ENCODE peak calls at places on chromosomes 1 and 21, in eight cellular contexts. One of them, this sample, is unnamed.

GRCh38 chr21:38273745-38274544 is 17.2 kb downstream of the KCNJ15 start:
- DNase-seq in CD8-positive, alpha-beta T cell: no peak
- DNase-seq in bronchial epithelial cell: no peak
- DNase-seq in fibroblast of mammary gland: no peak
- DNase-seq in AG04450: peak
- DNase-seq in lower leg skin: no peak
- DNase-seq in fibroblast of pulmonary artery: no peak
- DNase-seq in esophagus muscularis mucosa: no peak
- DNase-seq in this sample: no peak

GRCh38 chr1:228006034-228006792 is 585 bp upstream of the WNT3A start:
- DNase-seq in CD8-positive, alpha-beta T cell: no peak
- DNase-seq in bronchial epithelial cell: no peak
- DNase-seq in fibroblast of mammary gland: no peak
- DNase-seq in AG04450: no peak
- DNase-seq in lower leg skin: peak
- DNase-seq in fibroblast of pulmonary artery: no peak
- DNase-seq in esophagus muscularis mucosa: peak
- DNase-seq in this sample: no peak

GRCh38 chr1:235012436-235013210 is 116.0 kb downstream of the TOMM20 start:
- DNase-seq in CD8-positive, alpha-beta T cell: no peak
- DNase-seq in bronchial epithelial cell: peak
- DNase-seq in fibroblast of mammary gland: no peak
- DNase-seq in AG04450: no peak
- DNase-seq in lower leg skin: no peak
- DNase-seq in fibroblast of pulmonary artery: no peak
- DNase-seq in esophagus muscularis mucosa: no peak
- DNase-seq in this sample: no peak

GRCh38 chr1:58057820-58058219 is 488.7 kb downstream of the OMA1 start:
- DNase-seq in CD8-positive, alpha-beta T cell: no peak
- DNase-seq in bronchial epithelial cell: no peak
- DNase-seq in fibroblast of mammary gland: no peak
- DNase-seq in AG04450: no peak
- DNase-seq in lower leg skin: no peak
- DNase-seq in fibroblast of pulmonary artery: no peak
- DNase-seq in esophagus muscularis mucosa: no peak
- DNase-seq in this sample: no peak

GRCh38 chr1:67468066-67468718 is 38.0 kb upstream of the SERBP1 start:
- DNase-seq in CD8-positive, alpha-beta T cell: no peak
- DNase-seq in bronchial epithelial cell: peak
- DNase-seq in fibroblast of mammary gland: no peak
- DNase-seq in AG04450: no peak
- DNase-seq in lower leg skin: no peak
- DNase-seq in fibroblast of pulmonary artery: peak
- DNase-seq in esophagus muscularis mucosa: no peak
- DNase-seq in this sample: no peak

GRCh38 chr1:225762002-225762441 is 15.6 kb upstream of the SRP9 start:
- DNase-seq in CD8-positive, alpha-beta T cell: no peak
- DNase-seq in bronchial epithelial cell: peak
- DNase-seq in fibroblast of mammary gland: peak
- DNase-seq in AG04450: no peak
- DNase-seq in lower leg skin: peak
- DNase-seq in fibroblast of pulmonary artery: peak
- DNase-seq in esophagus muscularis mucosa: no peak
- DNase-seq in this sample: no peak

GRCh38 chr1:114745351-114745750 is 12.4 kb downstream of the CSDE1 start:
- DNase-seq in CD8-positive, alpha-beta T cell: no peak
- DNase-seq in bronchial epithelial cell: no peak
- DNase-seq in fibroblast of mammary gland: peak
- DNase-seq in AG04450: no peak
- DNase-seq in lower leg skin: no peak
- DNase-seq in fibroblast of pulmonary artery: peak
- DNase-seq in esophagus muscularis mucosa: no peak
- DNase-seq in this sample: no peak

GRCh38 chr21:46622226-46622625 is 13.2 kb upstream of the PRMT2 start:
- DNase-seq in CD8-positive, alpha-beta T cell: peak
- DNase-seq in bronchial epithelial cell: no peak
- DNase-seq in fibroblast of mammary gland: no peak
- DNase-seq in AG04450: no peak
- DNase-seq in lower leg skin: no peak
- DNase-seq in fibroblast of pulmonary artery: no peak
- DNase-seq in esophagus muscularis mucosa: no peak
- DNase-seq in this sample: no peak

GRCh38 chr1:184445997-184446396 is 59.2 kb downstream of the C1orf21 start:
- DNase-seq in CD8-positive, alpha-beta T cell: no peak
- DNase-seq in bronchial epithelial cell: no peak
- DNase-seq in fibroblast of mammary gland: no peak
- DNase-seq in AG04450: no peak
- DNase-seq in lower leg skin: no peak
- DNase-seq in fibroblast of pulmonary artery: no peak
- DNase-seq in esophagus muscularis mucosa: no peak
- DNase-seq in this sample: no peak

GRCh38 chr21:38355992-38356781 is 99.4 kb downstream of the KCNJ15 start:
- DNase-seq in CD8-positive, alpha-beta T cell: peak
- DNase-seq in bronchial epithelial cell: peak
- DNase-seq in fibroblast of mammary gland: peak
- DNase-seq in AG04450: peak
- DNase-seq in lower leg skin: peak
- DNase-seq in fibroblast of pulmonary artery: peak
- DNase-seq in esophagus muscularis mucosa: no peak
- DNase-seq in this sample: no peak

GRCh38 chr21:32426592-32427051 is 14.1 kb downstream of the EVA1C start:
- DNase-seq in CD8-positive, alpha-beta T cell: no peak
- DNase-seq in bronchial epithelial cell: peak
- DNase-seq in fibroblast of mammary gland: no peak
- DNase-seq in AG04450: no peak
- DNase-seq in lower leg skin: no peak
- DNase-seq in fibroblast of pulmonary artery: peak
- DNase-seq in esophagus muscularis mucosa: no peak
- DNase-seq in this sample: no peak

DNA sequence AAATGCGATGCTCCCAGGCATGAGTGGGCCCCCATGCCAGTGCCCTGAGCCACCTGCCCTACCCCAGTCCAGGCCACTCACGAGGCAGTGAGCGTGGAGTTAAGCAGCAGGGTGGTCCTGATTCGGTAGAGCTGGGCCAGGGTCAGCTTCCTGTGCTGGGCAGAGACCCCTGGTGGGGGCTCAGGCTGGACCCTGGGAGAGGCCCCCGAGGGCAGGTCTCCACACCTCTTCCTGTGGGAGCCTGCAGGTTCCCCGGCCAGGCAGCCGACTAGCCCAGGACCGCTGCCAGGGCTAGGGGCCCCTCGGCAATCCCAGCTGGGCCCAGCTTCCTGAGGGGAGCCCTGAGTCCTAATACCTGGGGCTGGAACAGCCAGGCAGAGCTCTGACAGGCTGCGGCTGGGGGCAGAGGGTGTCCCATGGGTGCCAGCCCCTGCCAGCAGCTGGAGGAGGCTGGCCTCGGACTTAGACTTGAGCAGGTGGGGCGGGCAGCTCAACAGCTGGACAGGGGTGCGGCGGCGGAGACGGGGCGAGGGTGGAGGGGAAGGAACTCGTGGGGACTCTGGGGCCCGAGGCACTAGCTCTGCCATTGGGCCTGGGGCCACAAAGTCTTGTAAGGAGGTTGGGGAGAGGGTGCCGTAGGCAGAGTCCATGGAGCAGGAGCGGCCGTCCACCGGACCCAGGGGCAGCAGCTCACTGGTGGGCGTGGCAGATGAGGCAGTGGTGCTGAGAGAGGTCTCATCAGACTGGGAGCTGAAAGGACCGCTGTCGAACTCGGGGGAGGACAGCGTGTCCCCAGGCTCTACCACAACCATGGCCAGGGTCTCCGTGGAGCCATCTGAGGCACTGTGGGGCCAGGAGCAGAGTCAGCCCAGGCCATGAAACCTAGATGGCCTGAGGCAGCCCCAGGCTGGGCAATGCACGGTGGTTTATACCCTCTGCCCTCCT is 2.0 kb upstream of the TNFRSF25 start:
- DNase-seq in CD8-positive, alpha-beta T cell: no peak
- DNase-seq in bronchial epithelial cell: no peak
- DNase-seq in fibroblast of mammary gland: no peak
- DNase-seq in AG04450: no peak
- DNase-seq in lower leg skin: no peak
- DNase-seq in fibroblast of pulmonary artery: no peak
- DNase-seq in esophagus muscularis mucosa: no peak
- DNase-seq in this sample: no peak
- H3K4me3 ChIP-seq in CD8-positive, alpha-beta T cell: no peak
- H3K4me3 ChIP-seq in bronchial epithelial cell: no peak
- H3K4me3 ChIP-seq in fibroblast of mammary gland: no peak
- H3K4me3 ChIP-seq in AG04450: no peak
- H3K4me3 ChIP-seq in lower leg skin: no peak
- H3K4me3 ChIP-seq in fibroblast of pulmonary artery: no peak
- H3K4me3 ChIP-seq in esophagus muscularis mucosa: no peak
- H3K4me3 ChIP-seq in this sample: no peak

GRCh38 chr1:2205191-2205952 is 10.8 kb upstream of the FAAP20 start:
- DNase-seq in CD8-positive, alpha-beta T cell: peak
- DNase-seq in bronchial epithelial cell: peak
- DNase-seq in fibroblast of mammary gland: peak
- DNase-seq in AG04450: peak
- DNase-seq in lower leg skin: peak
- DNase-seq in fibroblast of pulmonary artery: peak
- DNase-seq in esophagus muscularis mucosa: peak
- DNase-seq in this sample: no peak
- TF ChIP-seq CTCF in CD8-positive, alpha-beta T cell: no peak
- TF ChIP-seq CTCF in bronchial epithelial cell: no peak
- TF ChIP-seq CTCF in fibroblast of mammary gland: no peak
- TF ChIP-seq CTCF in AG04450: no peak
- TF ChIP-seq CTCF in lower leg skin: no peak
- TF ChIP-seq CTCF in fibroblast of pulmonary artery: no peak
- TF ChIP-seq CTCF in esophagus muscularis mucosa: no peak
- TF ChIP-seq CTCF in this sample: no peak

GRCh38 chr1:147772540-147772939 is 12.1 kb upstream of the GJA5 start:
- DNase-seq in CD8-positive, alpha-beta T cell: no peak
- DNase-seq in bronchial epithelial cell: no peak
- DNase-seq in fibroblast of mammary gland: no peak
- DNase-seq in AG04450: no peak
- DNase-seq in lower leg skin: no peak
- DNase-seq in fibroblast of pulmonary artery: no peak
- DNase-seq in esophagus muscularis mucosa: no peak
- DNase-seq in this sample: no peak

GRCh38 chr1:147769107-147769506 is 8.7 kb upstream of the GJA5 start:
- DNase-seq in CD8-positive, alpha-beta T cell: no peak
- DNase-seq in bronchial epithelial cell: peak
- DNase-seq in fibroblast of mammary gland: no peak
- DNase-seq in AG04450: no peak
- DNase-seq in lower leg skin: no peak
- DNase-seq in fibroblast of pulmonary artery: peak
- DNase-seq in esophagus muscularis mucosa: no peak
- DNase-seq in this sample: no peak

GRCh38 chr1:147771216-147772125 is 11.1 kb upstream of the GJA5 start:
- DNase-seq in CD8-positive, alpha-beta T cell: no peak
- DNase-seq in bronchial epithelial cell: peak
- DNase-seq in fibroblast of mammary gland: peak
- DNase-seq in AG04450: no peak
- DNase-seq in lower leg skin: no peak
- DNase-seq in fibroblast of pulmonary artery: no peak
- DNase-seq in esophagus muscularis mucosa: no peak
- DNase-seq in this sample: no peak

GRCh38 chr1:147768582-147768981 is 8.2 kb upstream of the GJA5 start:
- DNase-seq in CD8-positive, alpha-beta T cell: no peak
- DNase-seq in bronchial epithelial cell: no peak
- DNase-seq in fibroblast of mammary gland: no peak
- DNase-seq in AG04450: no peak
- DNase-seq in lower leg skin: no peak
- DNase-seq in fibroblast of pulmonary artery: no peak
- DNase-seq in esophagus muscularis mucosa: no peak
- DNase-seq in this sample: no peak

DNA sequence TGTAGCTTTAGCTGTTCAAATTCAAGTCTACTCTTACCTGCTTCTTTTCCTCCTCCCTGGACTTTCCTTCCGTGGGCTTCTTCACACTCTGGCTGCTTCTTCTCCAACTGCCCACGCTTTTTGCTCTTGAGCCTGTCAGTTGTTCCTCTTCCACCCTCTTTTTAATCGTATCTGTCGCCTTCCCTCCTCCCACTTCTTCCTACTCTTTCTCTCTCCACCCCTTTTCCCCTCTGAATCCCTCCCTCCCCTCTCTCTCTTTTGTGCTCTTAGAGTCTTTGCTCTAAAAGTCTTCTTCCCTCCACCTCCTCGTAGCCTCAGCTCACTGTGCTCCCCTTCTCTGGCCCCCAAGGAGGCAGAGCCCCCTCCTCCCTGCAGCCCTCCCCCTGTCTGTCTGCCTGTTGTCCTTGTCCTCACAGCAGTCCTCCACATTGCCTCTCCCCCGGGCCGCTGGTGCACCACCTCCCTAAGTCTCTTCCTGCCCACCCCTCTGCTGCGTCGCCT is 12.9 kb upstream of the GJA5 start:
- DNase-seq in CD8-positive, alpha-beta T cell: no peak
- DNase-seq in bronchial epithelial cell: no peak
- DNase-seq in fibroblast of mammary gland: no peak
- DNase-seq in AG04450: no peak
- DNase-seq in lower leg skin: no peak
- DNase-seq in fibroblast of pulmonary artery: no peak
- DNase-seq in esophagus muscularis mucosa: no peak
- DNase-seq in this sample: no peak
- H3K4me3 ChIP-seq in CD8-positive, alpha-beta T cell: no peak
- H3K4me3 ChIP-seq in bronchial epithelial cell: no peak
- H3K4me3 ChIP-seq in fibroblast of mammary gland: no peak
- H3K4me3 ChIP-seq in AG04450: no peak
- H3K4me3 ChIP-seq in lower leg skin: no peak
- H3K4me3 ChIP-seq in fibroblast of pulmonary artery: peak
- H3K4me3 ChIP-seq in esophagus muscularis mucosa: peak
- H3K4me3 ChIP-seq in this sample: no peak

DNA sequence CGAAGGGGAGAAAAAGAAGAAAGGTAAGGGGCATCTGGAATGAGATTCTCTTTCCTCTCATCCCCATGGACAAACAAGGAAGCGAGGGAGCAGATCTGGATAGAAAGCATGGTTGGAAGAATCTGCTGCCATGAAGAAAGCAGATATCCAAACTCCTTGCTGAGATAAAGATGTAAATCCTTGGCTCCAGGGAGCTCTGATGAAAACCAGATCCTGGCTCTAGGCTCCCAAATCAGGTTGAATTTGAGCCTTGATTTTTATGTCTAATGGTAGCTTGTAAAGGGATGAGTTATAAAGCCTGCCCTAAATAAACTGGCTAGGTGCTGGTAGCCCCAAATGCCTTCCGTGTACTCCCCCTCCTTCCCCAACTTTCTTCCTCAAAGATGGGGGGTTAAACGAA is 64.1 kb upstream of the LAX1 start:
- DNase-seq in CD8-positive, alpha-beta T cell: no peak
- DNase-seq in bronchial epithelial cell: no peak
- DNase-seq in fibroblast of mammary gland: no peak
- DNase-seq in AG04450: no peak
- DNase-seq in lower leg skin: no peak
- DNase-seq in fibroblast of pulmonary artery: no peak
- DNase-seq in esophagus muscularis mucosa: no peak
- DNase-seq in this sample: no peak
- TF ChIP-seq CTCF in CD8-positive, alpha-beta T cell: no peak
- TF ChIP-seq CTCF in bronchial epithelial cell: no peak
- TF ChIP-seq CTCF in fibroblast of mammary gland: no peak
- TF ChIP-seq CTCF in AG04450: no peak
- TF ChIP-seq CTCF in lower leg skin: no peak
- TF ChIP-seq CTCF in fibroblast of pulmonary artery: no peak
- TF ChIP-seq CTCF in esophagus muscularis mucosa: no peak
- TF ChIP-seq CTCF in this sample: no peak

GRCh38 chr1:27517907-27518718 is 28.1 kb upstream of the WASF2 start:
- DNase-seq in CD8-positive, alpha-beta T cell: no peak
- DNase-seq in bronchial epithelial cell: peak
- DNase-seq in fibroblast of mammary gland: no peak
- DNase-seq in AG04450: no peak
- DNase-seq in lower leg skin: no peak
- DNase-seq in fibroblast of pulmonary artery: no peak
- DNase-seq in esophagus muscularis mucosa: no peak
- DNase-seq in this sample: no peak
- H3K4me3 ChIP-seq in CD8-positive, alpha-beta T cell: no peak
- H3K4me3 ChIP-seq in bronchial epithelial cell: no peak
- H3K4me3 ChIP-seq in fibroblast of mammary gland: no peak
- H3K4me3 ChIP-seq in AG04450: no peak
- H3K4me3 ChIP-seq in lower leg skin: no peak
- H3K4me3 ChIP-seq in fibroblast of pulmonary artery: no peak
- H3K4me3 ChIP-seq in esophagus muscularis mucosa: no peak
- H3K4me3 ChIP-seq in this sample: no peak

GRCh38 chr1:207259391-207259790 is 62.1 kb upstream of the CD55 start:
- DNase-seq in CD8-positive, alpha-beta T cell: no peak
- DNase-seq in bronchial epithelial cell: peak
- DNase-seq in fibroblast of mammary gland: peak
- DNase-seq in AG04450: no peak
- DNase-seq in lower leg skin: no peak
- DNase-seq in fibroblast of pulmonary artery: peak
- DNase-seq in esophagus muscularis mucosa: no peak
- DNase-seq in this sample: no peak
- TF ChIP-seq CTCF in CD8-positive, alpha-beta T cell: no peak
- TF ChIP-seq CTCF in bronchial epithelial cell: peak
- TF ChIP-seq CTCF in fibroblast of mammary gland: peak
- TF ChIP-seq CTCF in AG04450: peak
- TF ChIP-seq CTCF in lower leg skin: no peak
- TF ChIP-seq CTCF in fibroblast of pulmonary artery: peak
- TF ChIP-seq CTCF in esophagus muscularis mucosa: no peak
- TF ChIP-seq CTCF in this sample: peak

This sample was measured in AG04449.